ENCODE peak calls at places on chromosomes 4 and X, in ten cellular contexts. B is bronchial epithelial cell; J is H9; V is activated CD8-positive, alpha-beta T cell treated with anti-CD3 and anti-CD28 coated beads for 36 hours; O is mucosa of descending colon; T is endodermal cell; D is neural progenitor cell; X is adrenal gland; E is activated B cell treated with CpG ODN at 0.5 μM for 24 hours; K is fibroblast of the aortic adventitia. G is an unnamed sample.

GRCh38 chrX:96791559-96791958 is 92.1 kb upstream of the RPA4 start:
- DNase-seq in B (peak; percentile 30), T (no peak), V (no peak), D (no peak), O (no peak), E (no peak), K (peak; percentile 86), J (no peak), X (no peak), G (no peak)

GRCh38 chrX:12950851-12951589 is 23.9 kb upstream of the TMSB4X start:
- DNase-seq in V (peak; percentile 82), D (peak; percentile 74), O (peak; percentile 49), E (no peak), J (peak; percentile 83), B (no peak), T (peak; percentile 93), X (no peak), K (no peak), G (no peak)

GRCh38 chr4:173801876-173802713 is 272.1 kb upstream of the HAND2 start:
- DNase-seq in O (no peak), K (peak; percentile 73), J (no peak), T (no peak), B (no peak), D (peak; percentile 28), E (no peak), V (no peak), X (no peak), G (no peak)

GRCh38 chr4:57061395-57061794 is 48.8 kb downstream of the IGFBP7 start:
- DNase-seq in J (no peak), E (no peak), T (no peak), K (peak; percentile 63), O (no peak), D (no peak), X (no peak), B (peak; percentile 73), V (no peak), G (no peak)

GRCh38 chr4:7760706-7761105 is 179.0 kb downstream of the AFAP1 start:
- DNase-seq in V (no peak), D (no peak), B (no peak), J (no peak), T (no peak), K (no peak), E (no peak), O (no peak), X (no peak), G (no peak)

GRCh38 chr4:55169352-55169959 is 44.1 kb upstream of the KDR start:
- DNase-seq in D (peak; percentile 81), O (no peak), J (peak; percentile 89), V (no peak), E (no peak), T (peak; percentile 93), K (no peak), X (no peak), B (peak; percentile 82), G (no peak)

GRCh38 chr4:87180767-87181166 is 39.7 kb downstream of the KLHL8 start:
- DNase-seq in X (no peak), D (no peak), K (peak; percentile 4), V (no peak), B (no peak), J (no peak), T (no peak), E (no peak), O (no peak), G (no peak)

GRCh38 chr4:145614235-145614615 is 5.0 kb upstream of the MMAA start:
- DNase-seq in J (no peak), V (no peak), E (no peak), O (no peak), X (no peak), T (no peak), B (no peak), D (no peak), K (no peak), G (no peak)

GRCh38 chrX:72305286-72306084 is at the start of gene CITED1:
- DNase-seq in T (peak; percentile 82), D (peak; percentile 54), V (peak; percentile 19), E (peak; percentile 17), B (no peak), J (peak; percentile 40), O (no peak), X (no peak), K (no peak), G (no peak)

GRCh38 chr4:38067499-38067898 is 107.3 kb downstream of the PTTG2 start:
- DNase-seq in J (no peak), D (no peak), O (no peak), B (no peak), T (no peak), K (no peak), E (no peak), V (no peak), X (no peak), G (no peak)

GRCh38 chrX:45778621-45779020 is 577.9 kb upstream of the DIPK2B start:
- DNase-seq in T (no peak), E (no peak), K (no peak), V (no peak), D (no peak), O (no peak), B (no peak), X (no peak), J (no peak), G (no peak)

GRCh38 chrX:15675490-15675921 is 10.9 kb upstream of the CLTRN start:
- DNase-seq in E (peak; percentile 70), K (no peak), D (peak; percentile 86), X (peak; percentile 87), O (peak; percentile 85), B (peak; percentile 77), J (peak; percentile 79), T (peak; percentile 91), V (peak; percentile 90), G (peak; percentile 90)

GRCh38 chr4:23130845-23131244 is 438.1 kb downstream of the GBA3 start:
- DNase-seq in D (no peak), K (no peak), X (no peak), T (no peak), V (no peak), J (no peak), O (no peak), B (no peak), E (no peak), G (no peak)

GRCh38 chrX:141879616-141880015 is 24.1 kb upstream of the MAGEC1 start:
- DNase-seq in K (no peak), D (no peak), X (no peak), B (no peak), J (no peak), V (no peak), E (no peak), O (no peak), T (peak; percentile 49), G (no peak)

GRCh38 chr4:2441393-2442174 is 22.8 kb downstream of the CFAP99 start:
- DNase-seq in V (peak; percentile 94), D (peak; percentile 81), K (peak; percentile 51), J (peak; percentile 95), X (peak; percentile 59), E (peak; percentile 61), O (peak; percentile 78), T (peak; percentile 96), B (peak; percentile 46), G (peak; percentile 42)

GRCh38 chrX:70354726-70355125 is 64.8 kb downstream of the KIF4A start:
- DNase-seq in T (no peak), O (no peak), X (no peak), K (no peak), V (no peak), D (no peak), J (no peak), B (no peak), E (no peak), G (no peak)

GRCh38 chrX:119015407-119016242 is 41.2 kb downstream of the LONRF3 start:
- DNase-seq in K (peak; percentile 81), T (no peak), X (peak; percentile 79), J (no peak), E (peak; percentile 23), D (no peak), V (peak; percentile 58), O (peak; percentile 4), B (peak; percentile 90), G (peak; percentile 41)

DNA sequence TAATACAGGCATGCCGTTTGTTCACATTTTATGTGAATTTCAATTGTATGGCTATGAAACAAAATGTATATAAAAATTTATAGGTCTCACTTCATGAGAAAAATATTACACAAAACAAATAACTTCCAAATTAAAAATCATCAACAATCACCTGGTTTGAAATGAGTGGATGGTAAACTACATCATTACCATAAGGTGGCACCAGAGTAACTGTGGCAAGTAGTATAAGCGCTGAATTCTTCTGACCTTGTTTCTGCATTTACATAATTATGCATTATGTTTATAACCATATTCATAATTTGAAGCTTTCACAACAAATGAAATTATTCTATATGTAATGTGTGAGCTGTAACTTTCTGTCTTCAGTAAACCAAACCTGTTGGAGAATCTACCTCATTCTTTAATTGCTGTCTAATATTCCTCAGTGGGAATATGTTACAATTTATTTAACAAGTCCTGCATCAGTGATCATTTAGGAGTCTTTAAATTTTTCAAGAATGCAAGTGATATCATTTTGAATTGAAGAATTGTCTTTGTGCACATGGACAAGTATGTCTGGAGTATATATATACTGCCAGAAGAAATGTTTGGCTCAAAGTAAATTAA is 55.2 kb downstream of the MMRN1 start:
- DNase-seq in D (no peak), T (no peak), O (no peak), B (peak; percentile 24), X (no peak), V (no peak), J (no peak), K (no peak), E (no peak), G (no peak)
- TF ChIP-seq CTCF in D (peak; percentile 48), T (peak; percentile 82), O (no peak), B (peak; percentile 20), X (no peak), V (no peak), J (peak; percentile 62), K (no peak), E (no peak), G (no peak)

DNA sequence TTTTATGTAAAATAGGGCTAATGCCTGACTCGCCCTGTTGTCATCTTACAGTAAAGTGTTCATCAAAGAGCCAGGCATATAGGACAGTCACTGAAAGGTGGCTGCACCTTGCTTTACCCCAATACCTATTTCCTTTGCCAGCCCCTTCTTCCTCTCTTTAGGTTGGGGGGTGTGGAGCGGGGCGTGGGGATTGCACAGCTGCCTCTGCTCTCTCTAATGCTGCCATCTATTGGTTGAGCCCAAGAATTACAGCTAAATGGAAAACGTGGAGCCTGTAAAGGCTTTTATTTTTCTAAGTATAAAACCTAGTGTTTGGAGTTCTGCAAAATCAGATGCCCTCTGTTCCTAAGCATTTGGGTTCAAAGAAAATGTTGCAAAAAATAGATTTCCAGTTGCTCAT is 47.7 kb downstream of the ATG4A start:
- DNase-seq in O (no peak), J (peak; percentile 35), B (peak; percentile 5), X (no peak), T (peak; percentile 55), E (no peak), K (no peak), V (no peak), D (no peak), G (no peak)
- TF ChIP-seq CTCF in O (no peak), J (peak; percentile 75), B (peak; percentile 44), X (no peak), T (peak; percentile 75), E (no peak), K (peak; percentile 50), V (peak; percentile 21), D (peak; percentile 50), G (no peak)

GRCh38 chr4:28562913-28563312 is 1702.3 kb downstream of the STIM2 start:
- DNase-seq in D (no peak), O (no peak), V (no peak), J (no peak), T (no peak), X (no peak), K (no peak), B (peak; percentile 42), E (no peak), G (no peak)
- TF ChIP-seq CTCF in D (no peak), O (no peak), V (no peak), J (no peak), T (no peak), X (no peak), K (no peak), B (no peak), E (no peak), G (no peak)

GRCh38 chr4:76083386-76083785 is 8.9 kb downstream of the ART3 start:
- DNase-seq in X (no peak), T (no peak), B (peak; percentile 74), E (no peak), D (no peak), V (no peak), J (no peak), O (no peak), K (no peak), G (no peak)
- TF ChIP-seq CTCF in X (no peak), T (no peak), B (no peak), E (no peak), D (no peak), V (no peak), J (no peak), O (no peak), K (no peak), G (no peak)